ENCODE peak calls at places on chromosome 6, in six cellular contexts. O is HTR-8/SVneo; C is CD8-positive, alpha-beta memory T cell; S is T-helper 2 cell; H is cardiac fibroblast; U is activated B cell treated with CpG ODN at 0.5 μM for 24 hours. G is an unnamed sample.

GRCh38 chr6:165117806-165118205 is 191.6 kb downstream of the C6orf118 start:
- DNase-seq in U (no peak), H (no peak), S (no peak), O (no peak), C (no peak), G (no peak)

GRCh38 chr6:109351231-109352132 is 30.8 kb downstream of the CD164 start:
- DNase-seq in O (no peak), C (no peak), H (peak), S (no peak), U (no peak), G (peak)

GRCh38 chr6:142400495-142400894 is 98.7 kb downstream of the ADGRG6 start:
- DNase-seq in O (no peak), C (no peak), U (no peak), H (peak), S (no peak), G (peak)

GRCh38 chr6:25351485-25351884 is 72.3 kb downstream of the CARMIL1 start:
- DNase-seq in H (no peak), U (no peak), S (no peak), O (no peak), C (no peak), G (no peak)

GRCh38 chr6:128491041-128491642 is 29.3 kb downstream of the PTPRK start:
- DNase-seq in O (no peak), H (peak), C (no peak), U (no peak), S (no peak), G (no peak)

GRCh38 chr6:132380358-132380757 is 20.9 kb downstream of the MOXD1 start:
- DNase-seq in S (no peak), C (no peak), O (no peak), U (no peak), H (no peak), G (no peak)

GRCh38 chr6:162056061-162056460 is 671.5 kb downstream of the PRKN start:
- DNase-seq in C (no peak), O (no peak), H (no peak), U (no peak), S (no peak), G (no peak)

GRCh38 chr6:90222724-90223198 is 73.9 kb downstream of the BACH2 start:
- DNase-seq in O (no peak), H (peak), S (no peak), C (no peak), U (no peak), G (peak)

GRCh38 chr6:107977283-107977682 is 19.3 kb upstream of the SEC63 start:
- DNase-seq in U (no peak), O (peak), C (no peak), H (peak), S (no peak), G (peak)

GRCh38 chr6:159830481-159831372 is 30.7 kb downstream of the PNLDC1 start:
- DNase-seq in U (no peak), C (no peak), H (no peak), S (no peak), O (no peak), G (no peak)

GRCh38 chr6:69866351-69867074 is at the start of gene COL19A1:
- DNase-seq in S (peak), C (peak), H (peak), U (peak), O (no peak), G (no peak)

GRCh38 chr6:20424679-20425078 is 23.0 kb downstream of the E2F3 start:
- DNase-seq in O (no peak), U (no peak), S (no peak), H (peak), C (no peak), G (peak)

GRCh38 chr6:5663256-5663655 is 343.5 kb downstream of the NRN1 start:
- DNase-seq in O (no peak), S (no peak), C (no peak), H (no peak), U (no peak), G (no peak)

GRCh38 chr6:14676084-14676483 is 558.5 kb downstream of the CD83 start:
- DNase-seq in H (peak), O (no peak), U (no peak), S (no peak), C (no peak), G (peak)

GRCh38 chr6:170029416-170030283 is 261.2 kb downstream of the DLL1 start:
- DNase-seq in H (no peak), C (no peak), S (no peak), O (no peak), U (peak), G (no peak)

GRCh38 chr6:158962371-158962770 is 37.6 kb downstream of the RSPH3 start:
- DNase-seq in C (no peak), S (no peak), H (no peak), U (no peak), O (no peak), G (peak)

GRCh38 chr6:64266351-64266821 is 630.8 kb downstream of the PHF3 start:
- DNase-seq in H (peak), U (no peak), C (no peak), S (no peak), O (no peak), G (peak)

GRCh38 chr6:137878810-137879285 is 11.8 kb downstream of the TNFAIP3 start:
- DNase-seq in C (peak), U (no peak), H (peak), S (peak), O (no peak), G (no peak)

GRCh38 chr6:15430947-15431405 is 185.1 kb downstream of the JARID2 start:
- DNase-seq in C (no peak), H (peak), O (no peak), S (no peak), U (no peak), G (no peak)

GRCh38 chr6:80969439-80969838 is 783.0 kb downstream of the TENT5A start:
- DNase-seq in C (no peak), O (no peak), H (no peak), U (no peak), S (no peak), G (peak)

GRCh38 chr6:162090734-162091133 is 636.8 kb downstream of the PRKN start:
- DNase-seq in H (peak), S (no peak), C (no peak), U (no peak), O (no peak), G (peak)

GRCh38 chr6:145310116-145310515 is 425.2 kb downstream of the EPM2A start:
- DNase-seq in S (no peak), C (no peak), U (no peak), H (peak), O (peak), G (peak)

GRCh38 chr6:18359237-18359885 is 27.8 kb upstream of the RNF144B start:
- DNase-seq in O (no peak), S (no peak), C (no peak), H (no peak), U (no peak), G (no peak)

GRCh38 chr6:157455731-157456523 is 74.9 kb downstream of the ZDHHC14 start:
- DNase-seq in S (no peak), H (no peak), O (no peak), U (no peak), C (no peak), G (no peak)

GRCh38 chr6:146050168-146050567 is 21.3 kb downstream of the GRM1 start:
- DNase-seq in U (no peak), C (no peak), S (no peak), H (no peak), O (no peak), G (no peak)

GRCh38 chr6:5435449-5435848 is 174.1 kb downstream of the FARS2 start:
- DNase-seq in S (no peak), H (peak), O (no peak), U (no peak), C (no peak), G (peak)

GRCh38 chr6:34424200-34425131 is 1.4 kb downstream of the RPS10 start:
- DNase-seq in C (no peak), S (no peak), H (no peak), O (no peak), U (no peak), G (no peak)

GRCh38 chr6:148915889-148916288 is 169.1 kb downstream of the UST start:
- DNase-seq in S (no peak), H (no peak), C (no peak), O (no peak), U (no peak), G (no peak)

GRCh38 chr6:90311569-90311968 is 14.9 kb upstream of the BACH2 start:
- DNase-seq in U (no peak), C (no peak), O (no peak), S (no peak), H (no peak), G (no peak)

GRCh38 chr6:47042238-47042843 is at the start of gene ADGRF1:
- DNase-seq in S (no peak), U (no peak), H (no peak), C (no peak), O (no peak), G (no peak)

GRCh38 chr6:5003604-5004372 is at the start of gene RPP40:
- DNase-seq in C (peak), O (peak), H (peak), S (peak), U (peak), G (peak)

GRCh38 chr6:43262780-43263313 is 19.6 kb downstream of the TTBK1 start:
- DNase-seq in H (no peak), C (no peak), S (no peak), O (no peak), U (no peak), G (no peak)

GRCh38 chr6:28811873-28812272 is 111.9 kb downstream of the TRIM27 start:
- DNase-seq in S (no peak), C (no peak), H (peak), O (no peak), U (no peak), G (peak)

GRCh38 chr6:78781001-78781400 is 86.3 kb upstream of the IRAK1BP1 start:
- DNase-seq in O (no peak), U (no peak), H (no peak), S (no peak), C (no peak), G (no peak)

GRCh38 chr6:163789199-163789810 is 374.8 kb downstream of the QKI start:
- DNase-seq in U (no peak), C (no peak), S (no peak), O (no peak), H (no peak), G (no peak)

G was measured in fibroblast of mammary gland.